ENCODE peak calls at places on chromosome 6, in six cellular contexts. P is lung; B is osteoblast; W is spleen; F is left ventricle myocardium inferior; O is CD8-positive, alpha-beta T cell. Z is an unnamed sample.
A peak's percentile ranks its signal among the peaks of the same experiment; 100 is the strongest.

GRCh38 chr6:87722831-87723726 is 21.0 kb upstream of the AKIRIN2 start:
- DNase-seq in P (peak; percentile 59), B (peak; percentile 87), W (peak; percentile 82), F (peak; percentile 65), O (no peak), Z (peak; percentile 92)

GRCh38 chr6:93829009-93829408 is 409.6 kb upstream of the EPHA7 start:
- DNase-seq in P (no peak), B (no peak), W (no peak), F (no peak), O (no peak), Z (no peak)

GRCh38 chr6:138824482-138825134 is 28.7 kb downstream of the ECT2L start:
- DNase-seq in P (no peak), B (no peak), W (no peak), F (no peak), O (no peak), Z (no peak)

GRCh38 chr6:124714728-124715127 is 247.5 kb upstream of the RNF217 start:
- DNase-seq in P (no peak), B (no peak), W (no peak), F (no peak), O (no peak), Z (no peak)

GRCh38 chr6:53161481-53162009 is 12.9 kb upstream of the GCM1 start:
- DNase-seq in P (no peak), B (no peak), W (no peak), F (no peak), O (no peak), Z (no peak)

GRCh38 chr6:116564921-116565872 is 6.1 kb upstream of the RWDD1 start:
- DNase-seq in P (no peak), B (peak; percentile 37), W (peak; percentile 82), F (peak; percentile 34), O (peak; percentile 54), Z (peak; percentile 54)

GRCh38 chr6:163564536-163564935 is 150.0 kb downstream of the QKI start:
- DNase-seq in P (no peak), B (no peak), W (no peak), F (no peak), O (no peak), Z (no peak)

GRCh38 chr6:1917628-1918371 is 308.1 kb downstream of the FOXC1 start:
- DNase-seq in P (no peak), B (peak; percentile 81), W (no peak), F (no peak), O (no peak), Z (no peak)

GRCh38 chr6:52162940-52163908 is 23.0 kb upstream of the IL17A start:
- DNase-seq in P (no peak), B (no peak), W (no peak), F (no peak), O (no peak), Z (no peak)

GRCh38 chr6:6494677-6495076 is 93.8 kb upstream of the LY86 start:
- DNase-seq in P (peak; percentile 38), B (no peak), W (peak; percentile 84), F (peak; percentile 60), O (no peak), Z (peak; percentile 38)

GRCh38 chr6:15607603-15608002 is 55.2 kb downstream of the DTNBP1 start:
- DNase-seq in P (no peak), B (no peak), W (no peak), F (no peak), O (no peak), Z (no peak)

GRCh38 chr6:63635165-63635562 is 438 bp upstream of the PHF3 start:
- DNase-seq in P (no peak), B (no peak), W (no peak), F (no peak), O (no peak), Z (no peak)

GRCh38 chr6:92911301-92911700 is 508.1 kb downstream of the EPHA7 start:
- DNase-seq in P (no peak), B (no peak), W (no peak), F (no peak), O (no peak), Z (no peak)

GRCh38 chr6:133854633-133855598 is 34.0 kb upstream of the TCF21 start:
- DNase-seq in P (no peak), B (peak; percentile 79), W (peak; percentile 65), F (no peak), O (no peak), Z (no peak)

GRCh38 chr6:45898941-45899682 is 116.5 kb downstream of the CLIC5 start:
- DNase-seq in P (no peak), B (no peak), W (no peak), F (no peak), O (no peak), Z (no peak)

GRCh38 chr6:100194535-100194934 is 200.5 kb upstream of the MCHR2 start:
- DNase-seq in P (no peak), B (no peak), W (no peak), F (no peak), O (no peak), Z (no peak)

GRCh38 chr6:107793193-107793592 is 30.9 kb downstream of the SCML4 start:
- DNase-seq in P (no peak), B (no peak), W (no peak), F (no peak), O (no peak), Z (no peak)

GRCh38 chr6:165766457-165766856 is 103.4 kb upstream of the PDE10A start:
- DNase-seq in P (no peak), B (no peak), W (no peak), F (no peak), O (no peak), Z (no peak)

GRCh38 chr6:33740204-33740608 is 6.5 kb downstream of the IP6K3 start:
- DNase-seq in P (no peak), B (no peak), W (no peak), F (peak; percentile 50), O (no peak), Z (peak; percentile 61)

GRCh38 chr6:45253457-45253856 is 74.7 kb upstream of the RUNX2 start:
- DNase-seq in P (no peak), B (no peak), W (no peak), F (no peak), O (no peak), Z (no peak)

GRCh38 chr6:120378582-120379220 is 955.6 kb downstream of the TBC1D32 start:
- DNase-seq in P (no peak), B (no peak), W (no peak), F (no peak), O (no peak), Z (no peak)

GRCh38 chr6:47097092-47097945 is 55.2 kb upstream of the ADGRF1 start:
- DNase-seq in P (peak; percentile 63), B (peak; percentile 87), W (no peak), F (peak; percentile 45), O (peak; percentile 52), Z (peak; percentile 69)

GRCh38 chr6:124823240-124824105 is 138.8 kb upstream of the RNF217 start:
- DNase-seq in P (no peak), B (peak; percentile 4), W (no peak), F (no peak), O (no peak), Z (no peak)

GRCh38 chr6:71419954-71420692 is 131.5 kb downstream of the OGFRL1 start:
- DNase-seq in P (peak; percentile 41), B (peak; percentile 68), W (peak; percentile 79), F (peak; percentile 72), O (no peak), Z (peak; percentile 27)

GRCh38 chr6:8088886-8089285 is 13.5 kb downstream of the EEF1E1 start:
- DNase-seq in P (no peak), B (no peak), W (no peak), F (no peak), O (no peak), Z (no peak)

GRCh38 chr6:131262060-131262459 is 126.8 kb downstream of the AKAP7 start:
- DNase-seq in P (no peak), B (no peak), W (no peak), F (no peak), O (no peak), Z (no peak)

GRCh38 chr6:74834967-74835366 is 370.9 kb downstream of the COL12A1 start:
- DNase-seq in P (no peak), B (no peak), W (no peak), F (no peak), O (no peak), Z (no peak)

DNA sequence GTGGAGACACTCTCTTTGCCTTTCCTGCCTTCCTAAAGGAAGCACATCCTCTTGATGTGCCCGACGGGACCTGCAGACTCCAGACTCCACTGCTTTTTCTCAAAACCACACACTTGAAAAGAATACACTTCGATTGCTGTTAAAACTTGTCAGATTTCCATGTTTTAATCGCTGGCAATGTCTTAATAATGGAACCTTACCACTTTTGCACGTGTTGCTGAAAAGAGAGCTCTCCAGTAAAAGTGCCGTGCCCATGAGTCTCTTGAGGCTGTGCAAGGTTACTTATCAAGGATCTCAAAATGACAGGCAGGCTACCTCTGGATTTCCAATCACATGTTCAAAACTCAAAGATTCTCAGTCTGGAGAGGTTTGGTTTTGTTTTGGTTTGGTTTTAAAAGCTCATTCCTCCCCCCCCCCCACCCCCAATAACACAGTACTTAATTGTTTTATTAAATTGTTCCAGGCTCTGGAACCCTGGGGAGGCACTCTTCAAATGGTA is 12.0 kb upstream of the TFAP2A start:
- DNase-seq in P (no peak), B (no peak), W (no peak), F (no peak), O (no peak), Z (no peak)
- H3K4me3 ChIP-seq in P (no peak overlapping the region), B (peak overlapping the region; percentile 71), W (peak overlapping the region; percentile 44), F (peak overlapping the region; percentile 67), O (peak overlapping the region; percentile 16), Z (no peak overlapping the region)

GRCh38 chr6:41927253-41927652 is 6.0 kb downstream of the BYSL start:
- DNase-seq in P (no peak), B (no peak), W (no peak), F (no peak), O (no peak), Z (no peak)
- H3K36me3 ChIP-seq in P (peaks cover 43% of the 10 kb centered on the region), B (peaks cover 70% of the 10 kb centered on the region), W (peaks cover 80% of the 10 kb centered on the region), F (peaks cover 62% of the 10 kb centered on the region), O (peaks cover 42% of the 10 kb centered on the region), Z (no peaks in the 10 kb centered on the region)

GRCh38 chr6:106490453-106490852 is 129.9 kb downstream of the CRYBG1 start:
- DNase-seq in P (no peak), B (no peak), W (no peak), F (no peak), O (no peak), Z (no peak)

GRCh38 chr6:106495014-106495413 is 134.3 kb downstream of the RTN4IP1 start:
- DNase-seq in P (no peak), B (no peak), W (no peak), F (no peak), O (no peak), Z (no peak)

GRCh38 chr6:106488494-106489369 is 128.2 kb downstream of the CRYBG1 start:
- DNase-seq in P (no peak), B (no peak), W (no peak), F (no peak), O (no peak), Z (no peak)

GRCh38 chr6:106490030-106490429 is 129.5 kb downstream of the CRYBG1 start:
- DNase-seq in P (no peak), B (no peak), W (no peak), F (no peak), O (no peak), Z (no peak)

DNA sequence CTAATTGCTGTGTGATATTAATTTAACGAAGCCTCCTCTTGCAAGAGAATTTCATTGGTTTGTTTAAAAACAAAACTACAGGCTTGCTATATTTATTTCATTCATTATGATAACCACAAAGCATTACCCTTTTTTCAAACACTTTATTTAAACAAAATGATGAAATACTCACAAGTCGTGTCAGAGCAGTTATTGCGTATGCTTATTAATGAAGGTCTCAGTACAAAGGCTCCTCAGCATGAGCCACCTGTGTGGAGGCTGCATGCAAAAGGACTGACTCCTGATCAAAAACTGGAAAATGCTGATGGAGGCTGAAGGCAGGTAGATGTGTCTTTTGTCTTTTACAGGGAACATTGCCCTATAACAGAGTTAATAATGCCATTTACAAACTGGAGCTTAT is 130.5 kb downstream of the CRYBG1 start:
- DNase-seq in P (no peak), B (no peak), W (no peak), F (no peak), O (no peak), Z (no peak)
- H3K4me3 ChIP-seq in P (no peak overlapping the region), B (no peak overlapping the region), W (no peak overlapping the region), F (no peak overlapping the region), O (no peak overlapping the region), Z (no peak overlapping the region)

GRCh38 chr6:158037771-158038170 is 56.1 kb downstream of the SYNJ2 start:
- DNase-seq in P (no peak), B (no peak), W (peak; percentile 43), F (peak; percentile 21), O (no peak), Z (peak; percentile 18)
- H3K36me3 ChIP-seq in P (no peaks in the 10 kb centered on the region), B (peaks cover 73% of the 10 kb centered on the region), W (peaks cover 68% of the 10 kb centered on the region), F (peaks cover 4% of the 10 kb centered on the region), O (no peaks in the 10 kb centered on the region), Z (no peaks in the 10 kb centered on the region)